ENCODE peak calls at places on chromosome 18, in four cellular contexts. U, K, W and G are unnamed samples.

GRCh38 chr18:75218524-75218923 is 7.9 kb downstream of the TSHZ1 start:
- DNase-seq in W (no peak), U (no peak), K (no peak), G (peak)

GRCh38 chr18:11785444-11786055 is 65.7 kb upstream of the CHMP1B start:
- DNase-seq in K (no peak), U (no peak), W (no peak), G (no peak)

GRCh38 chr18:50115095-50115494 is 79.9 kb downstream of the MYO5B start:
- DNase-seq in K (no peak), U (no peak), W (no peak), G (no peak)

GRCh38 chr18:79611040-79611681 is 68.4 kb upstream of the CTDP1 start:
- DNase-seq in U (peak), W (no peak), K (no peak), G (no peak)

GRCh38 chr18:8882632-8883408 is 177.5 kb downstream of the MTCL1 start:
- DNase-seq in W (no peak), U (peak), K (no peak), G (no peak)

GRCh38 chr18:58768293-58768974 is 96.2 kb upstream of the ZNF532 start:
- DNase-seq in K (no peak), W (peak), U (peak), G (peak)

GRCh38 chr18:55402731-55403405 is 185.1 kb downstream of the TCF4 start:
- DNase-seq in W (no peak), K (no peak), U (no peak), G (no peak)

GRCh38 chr18:61502472-61502871 is 169.2 kb downstream of the CDH20 start:
- DNase-seq in U (peak), K (peak), W (no peak), G (no peak)

GRCh38 chr18:61982475-61982874 is 89.7 kb upstream of the RNF152 start:
- DNase-seq in W (no peak), U (no peak), K (no peak), G (no peak)

GRCh38 chr18:56982756-56983155 is 164.1 kb upstream of the BOD1L2 start:
- DNase-seq in K (no peak), W (no peak), U (no peak), G (no peak)

GRCh38 chr18:66136039-66136438 is 385.2 kb downstream of the CDH7 start:
- DNase-seq in U (no peak), W (no peak), K (no peak), G (no peak)

GRCh38 chr18:46677609-46678470 is 20.8 kb upstream of the LOXHD1 start:
- DNase-seq in K (no peak), U (peak), W (no peak), G (no peak)

GRCh38 chr18:3504637-3505036 is 54.7 kb downstream of the TGIF1 start:
- DNase-seq in U (no peak), K (no peak), W (no peak), G (no peak)

GRCh38 chr18:12606592-12607315 is 51.2 kb downstream of the SPIRE1 start:
- DNase-seq in W (no peak), K (peak), U (peak), G (no peak)

GRCh38 chr18:30280861-30281470 is 761.6 kb downstream of the DSC3 start:
- DNase-seq in U (peak), K (peak), W (no peak), G (no peak)

GRCh38 chr18:50742947-50743346 is 76.9 kb downstream of the MRO start:
- DNase-seq in W (no peak), K (no peak), U (no peak), G (no peak)

GRCh38 chr18:2083691-2084090 is 487.6 kb downstream of the METTL4 start:
- DNase-seq in K (no peak), U (no peak), W (no peak), G (no peak)

GRCh38 chr18:3097082-3097481 is 84.1 kb upstream of the LPIN2 start:
- DNase-seq in K (no peak), U (no peak), W (peak), G (no peak)

GRCh38 chr18:44638811-44639210 is 41.9 kb upstream of the SETBP1 start:
- DNase-seq in W (no peak), U (no peak), K (no peak), G (no peak)

GRCh38 chr18:45962866-45963265 is 4.3 kb downstream of the EPG5 start:
- DNase-seq in U (peak), K (no peak), W (peak), G (no peak)

GRCh38 chr18:14089781-14090180 is 42.5 kb downstream of the ZNF519 start:
- DNase-seq in U (peak), K (no peak), W (no peak), G (no peak)

GRCh38 chr18:23867011-23867410 is 147.5 kb upstream of the TTC39C start:
- DNase-seq in U (no peak), W (no peak), K (no peak), G (no peak)

GRCh38 chr18:79753391-79753851 is 44.3 kb upstream of the KCNG2 start:
- DNase-seq in U (no peak), W (no peak), K (no peak), G (no peak)